ENCODE peak calls at places on chromosomes 4 and X, in four cellular contexts. C, Y, F and X are unnamed samples.
A peak's percentile ranks its signal among the peaks of the same experiment; 100 is the strongest.

GRCh38 chr4:173367285-173367684 is 3.5 kb upstream of the SAP30 start:
- DNase-seq in C (peak; percentile 38), Y (no peak), F (no peak), X (no peak)

GRCh38 chr4:567457-568350 is 8.4 kb downstream of the TMEM271 start:
- DNase-seq in C (no peak), Y (no peak), F (no peak), X (no peak)

GRCh38 chrX:118521435-118521834 is 25.8 kb downstream of the DOCK11 start:
- DNase-seq in C (no peak), Y (no peak), F (no peak), X (no peak)

GRCh38 chr4:16590792-16591191 is 307.7 kb downstream of the LDB2 start:
- DNase-seq in C (no peak), Y (no peak), F (no peak), X (peak; percentile 26)

GRCh38 chrX:123764967-123765871 is 32.4 kb upstream of the THOC2 start:
- DNase-seq in C (peak; percentile 67), Y (peak; percentile 49), F (peak; percentile 86), X (peak; percentile 92)

GRCh38 chrX:100615015-100615414 is 21.6 kb downstream of the TSPAN6 start:
- DNase-seq in C (peak; percentile 38), Y (no peak), F (peak; percentile 40), X (peak; percentile 49)

GRCh38 chrX:11648705-11649519 is 16.8 kb downstream of the ARHGAP6 start:
- DNase-seq in C (no peak), Y (no peak), F (no peak), X (no peak)

GRCh38 chr4:158079661-158080060 is 93.2 kb downstream of the GASK1B start:
- DNase-seq in C (no peak), Y (no peak), F (no peak), X (no peak)

GRCh38 chrX:41470706-41471105 is 23.6 kb downstream of the NYX start:
- DNase-seq in C (no peak), Y (no peak), F (no peak), X (no peak)

GRCh38 chr4:17761062-17761461 is 20.4 kb downstream of the FAM184B start:
- DNase-seq in C (no peak), Y (no peak), F (no peak), X (no peak)

GRCh38 chrX:109635151-109635550 is 10.2 kb upstream of the KCNE5 start:
- DNase-seq in C (no peak), Y (no peak), F (no peak), X (peak; percentile 34)

GRCh38 chr4:80180743-80181142 is 16.6 kb upstream of the PRDM8 start:
- DNase-seq in C (no peak), Y (no peak), F (no peak), X (no peak)

GRCh38 chr4:47471064-47471463 is 7.6 kb upstream of the COMMD8 start:
- DNase-seq in C (no peak), Y (no peak), F (no peak), X (no peak)